ENCODE peak calls at places on chromosomes 5 and 9, in eight cellular contexts. Y is tibial artery, S is stomach, C is adrenal gland, M is MM.1S, P is cardiac muscle cell, N is suprapubic skin, V is mammary epithelial cell. I is an unnamed sample.

GRCh38 chr9:92965759-92966517 is 18.6 kb downstream of the FGD3 start:
- DNase-seq in Y (no peak), S (peak; percentile 23), C (no peak), M (no peak), P (no peak), N (peak; percentile 74), V (no peak), I (no peak)

GRCh38 chr9:74771262-74771585 is 116.5 kb downstream of the TRPM6 start:
- DNase-seq in Y (no peak), S (no peak), C (no peak), M (no peak), P (no peak), N (no peak), V (no peak), I (no peak)

GRCh38 chr5:92560698-92561361 is 1020.2 kb downstream of the NR2F1-AS1 start:
- DNase-seq in Y (no peak), S (no peak), C (no peak), M (no peak), P (no peak), N (no peak), V (no peak), I (no peak)

GRCh38 chr5:2908086-2908485 is 156.6 kb upstream of the IRX2 start:
- DNase-seq in Y (no peak), S (no peak), C (no peak), M (no peak), P (no peak), N (peak; percentile 35), V (no peak), I (no peak)

GRCh38 chr5:124628721-124629596 is 117.5 kb downstream of the ZNF608 start:
- DNase-seq in Y (peak; percentile 46), S (no peak), C (peak; percentile 82), M (no peak), P (peak; percentile 63), N (no peak), V (peak; percentile 95), I (no peak)

GRCh38 chr5:77356740-77357139 is 135.4 kb downstream of the WDR41 start:
- DNase-seq in Y (no peak), S (no peak), C (no peak), M (no peak), P (no peak), N (no peak), V (peak; percentile 40), I (no peak)

GRCh38 chr9:120402741-120403542 is 177.0 kb downstream of the CDK5RAP2 start:
- DNase-seq in Y (no peak), S (no peak), C (peak; percentile 42), M (no peak), P (no peak), N (no peak), V (peak; percentile 87), I (no peak)

GRCh38 chr9:132826576-132827365 is 51.3 kb downstream of the AK8 start:
- DNase-seq in Y (no peak), S (no peak), C (no peak), M (no peak), P (no peak), N (no peak), V (no peak), I (no peak)

GRCh38 chr9:129617167-129617566 is 3.7 kb downstream of the C9orf50 start:
- DNase-seq in Y (no peak), S (no peak), C (no peak), M (peak; percentile 48), P (peak; percentile 44), N (no peak), V (peak; percentile 66), I (no peak)

GRCh38 chr9:92001244-92001643 is 51.2 kb upstream of the ROR2 start:
- DNase-seq in Y (no peak), S (no peak), C (no peak), M (no peak), P (no peak), N (no peak), V (no peak), I (no peak)

GRCh38 chr5:155833282-155833681 is 493.7 kb upstream of the SGCD start:
- DNase-seq in Y (no peak), S (no peak), C (no peak), M (no peak), P (no peak), N (no peak), V (no peak), I (no peak)

GRCh38 chr5:178644826-178645545 is 18.1 kb upstream of the CLK4 start:
- DNase-seq in Y (no peak), S (no peak), C (no peak), M (no peak), P (no peak), N (no peak), V (peak; percentile 67), I (no peak)

GRCh38 chr5:112957409-112957808 is 19.2 kb upstream of the DCP2 start:
- DNase-seq in Y (no peak), S (no peak), C (no peak), M (no peak), P (no peak), N (no peak), V (no peak), I (no peak)

GRCh38 chr5:8952147-8952546 is 593.7 kb downstream of the SEMA5A start:
- DNase-seq in Y (no peak), S (no peak), C (no peak), M (no peak), P (no peak), N (no peak), V (no peak), I (no peak)

DNA sequence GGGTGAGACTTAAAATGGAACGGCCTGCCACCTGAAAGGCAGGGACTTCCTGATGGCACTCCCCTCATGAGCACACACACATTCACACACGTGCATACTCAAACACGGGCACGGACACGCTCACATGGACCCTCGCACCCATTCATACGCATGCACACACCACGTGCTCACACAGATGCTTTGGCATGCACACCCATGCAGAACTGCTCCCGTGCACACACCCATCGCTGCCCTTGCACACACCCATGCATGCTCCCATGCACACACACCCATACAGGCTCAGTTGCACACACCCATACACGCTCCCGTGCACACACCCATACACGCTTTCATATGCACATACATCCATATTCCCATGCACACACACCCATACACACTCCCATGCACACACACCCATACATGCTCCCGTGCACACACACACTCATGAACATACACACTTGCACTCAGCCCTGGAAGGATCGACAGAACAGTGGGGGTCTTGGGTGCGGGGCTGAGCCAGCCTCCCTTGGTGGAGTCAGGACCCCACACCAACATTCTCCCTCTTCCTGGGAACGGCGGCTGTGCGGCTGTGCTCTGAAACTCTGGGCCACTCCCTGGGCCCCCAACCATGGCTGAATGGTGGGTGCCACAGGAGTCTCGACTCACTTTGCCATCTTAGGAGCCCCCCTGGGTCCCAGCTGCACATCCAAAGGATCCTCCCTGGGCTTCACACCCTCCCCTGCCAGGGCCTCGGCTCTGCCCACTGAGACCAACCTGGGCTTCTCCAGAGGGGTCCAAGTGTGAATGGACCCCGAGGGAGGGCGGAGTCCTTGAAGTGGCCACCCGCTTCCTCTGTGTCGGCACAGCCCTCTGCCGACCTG is 115.2 kb downstream of the RXRA start:
- DNase-seq in Y (no peak), S (no peak), C (no peak), M (no peak), P (no peak), N (no peak), V (no peak), I (no peak)
- H3K4me1 ChIP-seq in Y (peaks cover 12% of the 10 kb centered on the region), S (peaks cover 57% of the 10 kb centered on the region), C (no peaks in the 10 kb centered on the region), M (peaks cover 5% of the 10 kb centered on the region), P (peaks cover 29% of the 10 kb centered on the region), N (peaks cover 56% of the 10 kb centered on the region), V (peaks cover 12% of the 10 kb centered on the region), I (peaks cover 12% of the 10 kb centered on the region)

DNA sequence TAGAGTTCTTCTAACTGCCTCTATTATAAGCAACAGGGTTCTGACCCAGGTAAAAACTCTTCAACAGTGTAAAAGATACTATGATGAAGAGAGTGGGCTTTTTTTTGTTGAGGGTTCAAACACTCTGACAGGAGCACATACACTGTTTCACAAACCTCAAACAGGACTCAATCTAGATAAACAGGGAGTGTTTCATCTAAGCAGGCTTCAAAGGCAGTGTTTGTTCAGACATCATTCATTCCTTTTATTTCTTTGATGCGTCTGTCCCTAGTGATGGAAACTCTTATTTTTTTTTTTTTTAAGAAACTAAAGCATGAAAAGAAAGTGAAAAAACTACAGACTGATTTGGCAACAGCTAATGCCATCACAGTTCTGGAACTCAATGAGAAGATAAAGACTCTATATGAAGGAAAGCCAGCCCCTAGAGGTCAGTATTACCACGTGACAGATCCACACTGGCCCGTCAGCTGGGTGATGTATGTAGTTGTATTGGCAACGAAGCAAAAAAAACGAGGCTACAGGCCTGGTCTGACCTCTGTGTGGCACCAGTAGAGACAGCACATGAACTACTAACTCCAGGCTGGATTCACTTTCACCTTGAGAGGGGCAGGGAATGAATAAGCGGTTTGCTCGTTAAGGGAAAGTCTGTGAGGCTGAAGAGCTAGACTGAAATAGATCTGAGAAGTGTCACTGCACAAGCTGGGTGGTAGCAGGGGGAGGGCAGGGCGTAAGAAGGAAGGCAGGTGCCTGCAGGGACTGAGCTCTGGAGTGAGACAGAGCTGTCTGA is 172.2 kb downstream of the CCDC192 start:
- DNase-seq in Y (no peak), S (peak; percentile 69), C (peak; percentile 77), M (peak; percentile 90), P (peak; percentile 91), N (no peak), V (peak; percentile 51), I (peak; percentile 5)
- TF ChIP-seq CTCF in Y (no peak), S (no peak), C (no peak), M (peak; percentile 58), P (peak; percentile 10), N (no peak), V (peak; percentile 10), I (no peak)

GRCh38 chr5:53030828-53031425 is 41.8 kb downstream of the ITGA2 start:
- DNase-seq in Y (no peak), S (no peak), C (no peak), M (no peak), P (no peak), N (no peak), V (peak; percentile 52), I (no peak)
- H3K4me1 ChIP-seq in Y (peaks cover 10% of the 10 kb centered on the region), S (peaks cover 28% of the 10 kb centered on the region), C (peaks cover 8% of the 10 kb centered on the region), M (no peaks in the 10 kb centered on the region), P (peaks cover 8% of the 10 kb centered on the region), N (peaks cover 29% of the 10 kb centered on the region), V (peaks cover 83% of the 10 kb centered on the region), I (peaks cover 10% of the 10 kb centered on the region)

GRCh38 chr5:168652516-168652915 is 73.3 kb upstream of the PANK3 start:
- DNase-seq in Y (no peak), S (no peak), C (no peak), M (no peak), P (no peak), N (no peak), V (no peak), I (no peak)

GRCh38 chr5:168656633-168657032 is 77.5 kb upstream of the PANK3 start:
- DNase-seq in Y (no peak), S (no peak), C (no peak), M (no peak), P (no peak), N (no peak), V (peak; percentile 96), I (no peak)

GRCh38 chr5:168655316-168655715 is 76.1 kb upstream of the PANK3 start:
- DNase-seq in Y (no peak), S (no peak), C (no peak), M (no peak), P (no peak), N (no peak), V (no peak), I (no peak)

GRCh38 chr5:168653611-168654010 is 74.4 kb upstream of the PANK3 start:
- DNase-seq in Y (no peak), S (no peak), C (no peak), M (no peak), P (no peak), N (no peak), V (no peak), I (no peak)

DNA sequence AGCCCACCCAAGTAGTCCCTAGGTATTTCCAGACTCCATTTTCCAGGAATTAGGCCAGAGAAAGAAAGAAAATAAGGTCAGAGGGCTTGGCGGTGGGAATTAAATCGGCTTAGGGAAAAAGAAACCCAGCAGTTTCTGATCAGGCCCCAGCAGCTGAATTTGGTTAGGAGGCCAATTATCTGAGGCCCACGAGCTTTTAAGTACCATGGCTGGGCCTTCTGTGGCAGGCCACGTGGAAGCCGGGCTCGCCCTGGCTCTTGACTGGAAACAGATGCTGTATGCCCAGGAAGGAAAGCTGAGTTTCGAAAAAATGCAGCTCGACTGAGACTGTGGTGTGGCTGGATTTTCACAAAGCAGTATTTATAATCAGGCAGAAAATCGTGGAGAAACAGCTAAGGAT is 75.1 kb upstream of the PANK3 start:
- DNase-seq in Y (peak; percentile 44), S (no peak), C (no peak), M (no peak), P (no peak), N (no peak), V (no peak), I (no peak)
- TF ChIP-seq CTCF in Y (no peak), S (no peak), C (no peak), M (no peak), P (no peak), N (no peak), V (no peak), I (no peak)

I was measured in CD8-positive, alpha-beta T cell.